ENCODE peak calls at places on chromosome 2, in six cellular contexts. N is psoas muscle, V is tibial artery, C is IMR-90, F is breast epithelium, I is pancreas. B is an unnamed sample. For H3K4me1 and H3K9me3, the result is how much of the 10 kb centered on the place peaks cover.

GRCh38 chr2:74500578-74500946 is 1.2 kb upstream of the LBX2 start:
- DNase-seq in N (no peak), V (no peak), C (no peak), F (no peak), I (no peak), B (no peak)

GRCh38 chr2:42569116-42569711 is 782 bp downstream of the MTA3 start:
- DNase-seq in N (no peak), V (no peak), C (peak), F (no peak), I (peak), B (no peak)

GRCh38 chr2:212245868-212246267 is 292.7 kb downstream of the ERBB4 start:
- DNase-seq in N (no peak), V (no peak), C (no peak), F (no peak), I (no peak), B (no peak)

GRCh38 chr2:110744429-110744828 is 12.1 kb downstream of the ACOXL start:
- DNase-seq in N (no peak), V (no peak), C (no peak), F (no peak), I (no peak), B (no peak)

GRCh38 chr2:234091432-234091879 is 41.0 kb downstream of the SPP2 start:
- DNase-seq in N (no peak), V (no peak), C (no peak), F (no peak), I (no peak), B (no peak)

GRCh38 chr2:83081835-83082522 is 1377.1 kb downstream of the SUCLG1 start:
- DNase-seq in N (no peak), V (no peak), C (peak), F (no peak), I (no peak), B (no peak)

GRCh38 chr2:230893338-230893737 is 28.6 kb downstream of the ITM2C start:
- DNase-seq in N (no peak), V (peak), C (no peak), F (peak), I (peak), B (no peak)

GRCh38 chr2:188978291-188979081 is 4.3 kb downstream of the COL3A1 start:
- DNase-seq in N (no peak), V (no peak), C (peak), F (no peak), I (no peak), B (no peak)

GRCh38 chr2:101356486-101356885 is 30.8 kb downstream of the CREG2 start:
- DNase-seq in N (no peak), V (no peak), C (peak), F (no peak), I (no peak), B (no peak)

GRCh38 chr2:7835693-7836680 is 845.9 kb upstream of the ID2 start:
- DNase-seq in N (no peak), V (no peak), C (no peak), F (no peak), I (no peak), B (peak)

DNA sequence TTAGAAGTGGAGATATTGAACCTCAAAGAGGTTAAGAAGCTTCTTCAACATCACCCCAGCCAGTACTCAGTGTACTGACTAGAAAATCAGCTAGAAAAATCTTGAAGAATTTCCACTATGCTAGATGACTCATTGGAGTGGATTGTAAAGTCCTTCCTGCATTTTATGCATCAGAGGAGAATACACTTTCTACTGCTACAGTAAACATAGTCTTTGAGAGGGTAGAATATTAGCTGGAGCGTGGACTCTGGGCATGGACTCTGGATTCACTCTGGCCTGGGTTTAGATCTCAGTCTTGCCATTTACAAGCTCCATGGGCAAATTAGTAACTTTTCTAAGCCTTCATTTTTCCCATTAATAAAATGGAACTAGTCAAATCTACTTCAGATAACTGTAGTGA is 215.9 kb downstream of the IRS1 start:
- DNase-seq in N (no peak), V (no peak), C (peak), F (no peak), I (no peak), B (no peak)
- H3K4me1 ChIP-seq in N (under half), V (under half), C (under half), F (under half), I (under half), B (under half)

DNA sequence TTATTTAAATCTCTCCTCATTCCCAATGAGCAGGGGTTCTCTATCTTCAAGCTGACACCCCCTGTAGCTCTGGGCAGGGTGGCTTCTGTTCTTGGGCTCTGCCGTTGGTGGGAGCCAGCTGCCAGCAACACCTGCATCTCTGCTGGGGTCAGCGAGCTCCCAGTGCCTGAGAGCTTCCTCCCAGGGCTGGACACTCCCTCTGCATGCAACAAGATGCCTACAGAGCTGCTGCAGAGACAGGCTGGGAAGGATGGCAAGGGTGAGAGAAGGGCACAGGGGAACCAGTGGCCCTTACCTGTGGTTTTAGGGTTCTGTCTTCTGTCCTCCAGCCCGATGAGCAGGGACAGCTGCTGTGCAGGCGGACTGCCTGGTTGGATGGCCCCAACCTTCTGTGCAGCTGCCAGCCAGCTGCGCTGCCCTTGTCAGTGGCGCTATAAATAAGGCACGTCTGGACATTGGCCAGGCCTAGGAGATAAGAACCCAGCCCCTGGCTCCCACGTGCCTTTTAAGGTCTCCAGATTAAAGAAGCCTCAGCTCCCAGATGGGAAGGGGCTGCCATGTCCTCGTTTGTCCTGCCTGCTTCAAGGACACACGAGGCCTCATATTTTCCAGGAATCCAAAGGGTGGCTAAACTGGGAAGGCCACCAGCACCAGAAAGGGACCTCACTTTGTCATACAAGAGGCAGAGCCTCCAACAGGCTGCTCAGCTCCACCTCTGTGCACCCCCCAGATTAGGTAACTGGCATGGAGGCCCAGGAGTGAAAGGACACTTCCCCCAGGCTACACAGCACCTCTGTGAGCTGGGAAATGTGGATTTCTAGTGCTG is 39.5 kb upstream of the FHL2 start:
- DNase-seq in N (peak), V (no peak), C (peak), F (no peak), I (no peak), B (no peak)
- H3K27ac ChIP-seq in N (peak), V (no peak), C (peak), F (no peak), I (no peak), B (no peak)

DNA sequence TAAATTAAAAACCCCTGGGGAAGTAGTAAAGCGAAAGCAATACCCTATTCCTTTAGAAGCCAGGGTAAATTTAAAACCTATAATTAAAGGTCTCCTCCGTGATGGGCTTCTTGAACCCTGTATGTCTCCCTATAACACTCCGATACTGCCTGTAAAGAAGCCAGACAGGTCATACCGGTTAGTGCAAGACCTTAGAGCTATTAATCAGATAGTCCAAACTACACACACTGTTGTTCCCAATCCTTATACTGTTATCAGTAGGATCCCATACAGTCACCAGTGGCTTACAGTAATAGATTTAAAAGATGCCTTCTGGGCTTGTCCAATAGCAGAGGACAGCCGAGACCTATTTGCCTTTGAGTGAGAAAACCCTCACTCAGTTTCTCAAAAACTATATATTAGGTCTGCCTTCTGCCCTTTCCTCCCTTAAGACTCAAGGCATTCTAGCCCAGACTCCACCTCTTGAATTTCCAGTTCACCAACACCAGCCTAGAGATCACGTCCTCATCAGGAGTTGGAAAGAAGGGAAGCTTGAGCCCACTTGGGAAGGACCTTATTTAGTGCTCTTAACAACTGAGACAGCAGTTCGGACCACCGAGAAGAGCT is 12.4 kb upstream of the SAP130 start:
- DNase-seq in N (no peak), V (no peak), C (no peak), F (no peak), I (no peak), B (no peak)
- H3K9me3 ChIP-seq in N (under half), V (under half), C (under half), F (under half), I (under half), B (under half)

DNA sequence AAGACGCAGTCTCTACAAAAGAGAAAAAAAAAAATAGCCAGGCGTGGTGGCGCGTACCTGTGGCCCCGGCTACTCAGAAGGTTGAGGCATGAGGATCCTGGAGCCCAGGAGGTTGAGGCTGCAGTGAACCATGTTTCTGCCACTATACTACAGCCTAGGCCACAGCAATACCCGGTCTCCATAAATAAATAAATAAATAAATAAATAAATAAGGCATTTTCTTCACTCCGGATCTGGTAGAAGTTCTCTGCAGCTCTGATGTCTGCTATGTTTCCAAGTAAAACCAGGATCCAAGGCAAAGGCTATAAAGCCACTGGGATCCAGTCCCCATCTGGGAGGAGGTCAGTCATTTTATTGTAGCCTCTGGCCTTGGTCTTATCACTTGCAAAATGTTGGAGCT is 15.5 kb downstream of the NFE2L2 start:
- DNase-seq in N (no peak), V (no peak), C (no peak), F (no peak), I (no peak), B (no peak)
- H3K4me1 ChIP-seq in N (half or more), V (half or more), C (under half), F (under half), I (under half), B (under half)

GRCh38 chr2:45224996-45225380 is 215.7 kb upstream of the SIX2 start:
- DNase-seq in N (no peak), V (no peak), C (no peak), F (no peak), I (no peak), B (no peak)
- H3K27ac ChIP-seq in N (no peak), V (no peak), C (no peak), F (no peak), I (no peak), B (no peak)

GRCh38 chr2:89833780-89834117 is 1142.3 kb downstream of the RPIA start:
- DNase-seq in N (no peak), V (no peak), C (peak), F (no peak), I (no peak), B (no peak)
- H3K9me3 ChIP-seq in N (under half), V (under half), C (under half), F (under half), I (under half), B (under half)

GRCh38 chr2:86808315-86809161 is 17.8 kb upstream of the CD8A start:
- DNase-seq in N (peak), V (peak), C (peak), F (peak), I (peak), B (peak)
- H3K4me1 ChIP-seq in N (under half), V (under half), C (under half), F (under half), I (under half), B (under half)

GRCh38 chr2:1702186-1702565 is 42.1 kb downstream of the PXDN start:
- DNase-seq in N (no peak), V (no peak), C (no peak), F (no peak), I (no peak), B (no peak)
- H3K27ac ChIP-seq in N (no peak), V (no peak), C (no peak), F (no peak), I (no peak), B (no peak)

GRCh38 chr2:2731885-2732284 is 400.8 kb upstream of the MYT1L start:
- DNase-seq in N (no peak), V (no peak), C (no peak), F (no peak), I (no peak), B (no peak)

GRCh38 chr2:2732331-2733119 is 401.4 kb upstream of the MYT1L start:
- DNase-seq in N (no peak), V (no peak), C (no peak), F (no peak), I (no peak), B (no peak)

GRCh38 chr2:2730301-2730833 is 399.3 kb upstream of the MYT1L start:
- DNase-seq in N (no peak), V (no peak), C (no peak), F (no peak), I (no peak), B (no peak)

GRCh38 chr2:2729246-2729645 is 398.2 kb upstream of the MYT1L start:
- DNase-seq in N (no peak), V (no peak), C (no peak), F (no peak), I (no peak), B (no peak)

DNA sequence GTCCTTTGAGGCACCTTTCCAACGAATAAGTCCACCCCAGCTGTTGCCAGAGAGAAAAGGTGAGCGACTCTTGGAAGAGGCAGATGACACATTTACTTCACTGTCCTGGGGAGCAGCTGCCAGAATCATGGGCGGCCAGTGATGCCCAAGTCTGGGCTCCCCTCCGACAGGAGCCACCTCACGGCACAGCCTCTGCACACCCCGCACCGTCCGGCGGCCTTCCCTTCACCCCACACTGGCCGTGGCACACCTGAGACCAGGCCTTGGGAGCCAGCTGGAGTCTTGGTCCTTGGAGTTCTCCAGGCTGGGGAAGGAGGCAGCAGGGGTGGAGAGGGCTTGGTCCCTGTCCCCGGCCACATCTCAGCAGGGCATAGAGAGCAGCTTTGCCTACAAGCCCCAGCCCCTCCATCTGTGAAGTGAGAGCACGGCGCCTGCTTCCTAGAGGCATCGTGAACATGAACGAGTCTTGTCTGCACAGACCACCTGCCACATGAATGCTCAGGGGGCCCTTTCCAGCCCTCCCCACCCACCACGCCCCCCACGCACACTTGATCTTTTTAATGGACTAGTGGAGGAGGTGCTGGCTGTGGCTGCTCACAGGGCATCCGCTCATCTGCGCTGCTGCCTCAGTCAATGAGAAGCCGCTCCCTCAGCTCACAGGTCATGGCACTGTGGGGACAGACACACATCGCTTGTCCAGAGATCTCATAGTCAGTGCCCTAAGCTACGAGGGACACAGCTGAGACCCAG is 400.2 kb upstream of the MYT1L start:
- DNase-seq in N (no peak), V (no peak), C (no peak), F (no peak), I (no peak), B (no peak)
- H3K9me3 ChIP-seq in N (under half), V (under half), C (half or more), F (under half), I (under half), B (under half)

B was measured in lung.